ENCODE peak calls at places on chromosomes 2 and 18, in four cellular contexts. V is HepG2, C is HCT116, Q is Panc1. Z is an unnamed sample.

GRCh38 chr2:240995041-240995960 is 3.1 kb upstream of the SNED1 start:
- DNase-seq in V (no peak), C (no peak), Q (no peak), Z (no peak)

GRCh38 chr18:54622084-54622483 is 31.0 kb downstream of the DYNAP start:
- DNase-seq in V (no peak), Q (no peak), C (no peak), Z (no peak)

GRCh38 chr2:23599006-23599405 is 214.0 kb downstream of the KLHL29 start:
- DNase-seq in C (no peak), V (no peak), Q (no peak), Z (no peak)

GRCh38 chr2:214731008-214731407 is 78.5 kb downstream of the BARD1 start:
- DNase-seq in V (no peak), C (no peak), Q (no peak), Z (no peak)

GRCh38 chr2:216115224-216115582 is 6.1 kb downstream of the XRCC5 start:
- DNase-seq in C (no peak), Q (no peak), V (no peak), Z (peak; percentile 20)

GRCh38 chr2:54641988-54642387 is 81.5 kb upstream of the EML6 start:
- DNase-seq in Q (no peak), C (no peak), V (no peak), Z (no peak)

GRCh38 chr2:9740382-9741040 is 102.8 kb upstream of the TAF1B start:
- DNase-seq in C (no peak), V (no peak), Q (no peak), Z (no peak)

GRCh38 chr2:173711816-173712215 is 253.4 kb downstream of the SP3 start:
- DNase-seq in C (no peak), V (no peak), Q (no peak), Z (no peak)

GRCh38 chr18:32378705-32379104 is 92.0 kb downstream of the GAREM1 start:
- DNase-seq in V (peak; percentile 66), C (no peak), Q (no peak), Z (no peak)

GRCh38 chr2:133200684-133201421 is 367.4 kb downstream of the NCKAP5 start:
- DNase-seq in V (no peak), C (peak; percentile 56), Q (peak; percentile 24), Z (no peak)

GRCh38 chr2:207233731-207234130 is 68.0 kb upstream of the KLF7 start:
- DNase-seq in Q (no peak), C (no peak), V (no peak), Z (no peak)

GRCh38 chr2:118442949-118443348 is 354.7 kb downstream of the INSIG2 start:
- DNase-seq in C (no peak), V (no peak), Q (no peak), Z (no peak)

GRCh38 chr18:35456181-35456850 is 41.4 kb downstream of the INO80C start:
- DNase-seq in C (peak; percentile 26), Q (no peak), V (no peak), Z (no peak)

GRCh38 chr2:147076634-147077033 is 768.2 kb upstream of the ACVR2A start:
- DNase-seq in Q (no peak), C (no peak), V (no peak), Z (no peak)

GRCh38 chr2:213187833-213188532 is 36.6 kb upstream of the IKZF2 start:
- DNase-seq in C (no peak), Q (no peak), V (peak; percentile 84), Z (no peak)

GRCh38 chr2:27123302-27124150 is at the start of gene ABHD1:
- DNase-seq in V (peak; percentile 59), C (no peak), Q (no peak), Z (no peak)

GRCh38 chr2:172693037-172693436 is 42.6 kb upstream of the RAPGEF4 start:
- DNase-seq in Q (peak; percentile 94), C (peak; percentile 91), V (peak; percentile 28), Z (peak; percentile 73)

GRCh38 chr2:38540580-38541290 is 62.0 kb downstream of the HNRNPLL start:
- DNase-seq in Q (no peak), V (no peak), C (no peak), Z (no peak)

GRCh38 chr2:113219092-113219441 is 45.3 kb downstream of the PSD4 start:
- DNase-seq in Q (no peak), V (no peak), C (no peak), Z (no peak)

GRCh38 chr2:233034091-233034882 is 1.8 kb downstream of the NEU2 start:
- DNase-seq in Q (no peak), C (no peak), V (no peak), Z (no peak)

GRCh38 chr18:62716679-62717058 is 1.3 kb downstream of the PHLPP1 start:
- DNase-seq in Q (no peak), C (no peak), V (no peak), Z (peak; percentile 59)

GRCh38 chr2:220279372-220279771 is 651.9 kb downstream of the SLC4A3 start:
- DNase-seq in C (peak; percentile 29), Q (no peak), V (no peak), Z (no peak)

GRCh38 chr2:43169091-43169936 is 57.1 kb downstream of the ZFP36L2 start:
- DNase-seq in V (no peak), C (no peak), Q (no peak), Z (peak; percentile 87)

GRCh38 chr2:50515638-50516037 is 516.3 kb downstream of the NRXN1 start:
- DNase-seq in C (no peak), Q (no peak), V (no peak), Z (no peak)

GRCh38 chr2:241741016-241741415 is 6.6 kb downstream of the D2HGDH start:
- DNase-seq in C (no peak), V (no peak), Q (no peak), Z (peak; percentile 78)

GRCh38 chr2:176293334-176293733 is 24.1 kb downstream of the MTX2 start:
- DNase-seq in Q (no peak), C (no peak), V (no peak), Z (no peak)

GRCh38 chr18:58861353-58861752 is 3.3 kb upstream of the ZNF532 start:
- DNase-seq in C (no peak), Q (no peak), V (no peak), Z (no peak)

GRCh38 chr2:231037202-231037730 is at the start of gene C2orf72:
- DNase-seq in V (no peak), C (no peak), Q (no peak), Z (no peak)

GRCh38 chr2:86195055-86195807 is at the start of gene IMMT:
- DNase-seq in Q (peak; percentile 97), V (peak; percentile 97), C (peak; percentile 91), Z (peak; percentile 96)
- TF ChIP-seq REST in Q (no peak), V (no peak), C (no peak), Z (peak; percentile 64)

GRCh38 chr18:703660-704018 is 8.8 kb downstream of the ENOSF1 start:
- DNase-seq in C (no peak), Q (peak; percentile 15), V (no peak), Z (no peak)
- TF ChIP-seq REST in C (no peak), Q (no peak), V (no peak), Z (no peak)

GRCh38 chr2:105490204-105490603 is 91.4 kb upstream of the FHL2 start:
- DNase-seq in V (no peak), C (no peak), Q (no peak), Z (no peak)
- TF ChIP-seq REST in V (no peak), C (no peak), Q (no peak), Z (no peak)

GRCh38 chr2:47346107-47346506 is 56.8 kb upstream of the MSH2 start:
- DNase-seq in V (no peak), C (no peak), Q (no peak), Z (no peak)

GRCh38 chr2:47345584-47345913 is 57.4 kb upstream of the MSH2 start:
- DNase-seq in V (peak; percentile 48), Q (no peak), C (no peak), Z (no peak)

GRCh38 chr2:47346669-47347068 is 56.3 kb upstream of the MSH2 start:
- DNase-seq in Q (no peak), V (no peak), C (no peak), Z (no peak)

GRCh38 chr2:47339745-47340541 is 63.0 kb upstream of the MSH2 start:
- DNase-seq in C (peak; percentile 92), V (peak; percentile 58), Q (no peak), Z (no peak)

DNA sequence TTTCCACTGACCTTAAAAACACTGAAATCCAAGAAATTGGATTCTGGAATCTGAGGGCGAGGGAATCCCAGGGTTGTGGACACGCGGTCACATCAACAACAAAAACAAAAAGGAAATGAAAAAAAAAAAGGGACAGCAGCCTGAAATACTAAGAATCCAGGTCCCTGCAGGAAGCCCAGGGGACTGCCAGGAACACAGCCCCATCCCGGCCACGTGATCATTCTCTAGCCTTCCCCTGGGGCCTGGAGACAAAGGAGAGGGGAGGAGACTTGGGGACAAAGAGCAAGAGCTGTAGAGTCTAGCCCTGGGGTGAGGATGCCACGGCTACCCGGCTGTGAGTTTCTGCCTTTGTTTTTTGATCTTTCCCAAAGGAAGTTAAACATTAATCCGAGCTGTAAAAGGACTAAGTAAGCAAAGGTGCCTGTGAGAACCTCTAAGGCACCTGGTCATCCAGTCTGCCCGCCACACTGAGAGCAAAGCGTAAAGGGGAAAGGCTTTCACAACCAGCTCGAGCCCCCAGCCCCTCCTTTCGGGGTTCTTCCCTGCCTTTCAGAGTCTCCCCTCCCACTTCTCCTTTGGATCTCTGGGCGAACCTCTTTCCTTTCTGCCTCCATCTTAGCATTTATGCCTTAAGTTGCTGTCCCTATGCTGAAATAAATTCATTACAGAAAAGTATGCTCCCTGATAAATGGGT is 57.9 kb upstream of the MSH2 start:
- DNase-seq in C (peak; percentile 86), V (peak; percentile 100), Q (no peak), Z (no peak)
- TF ChIP-seq REST in C (no peak), V (peak; percentile 72), Q (peak; percentile 51), Z (no peak)

DNA sequence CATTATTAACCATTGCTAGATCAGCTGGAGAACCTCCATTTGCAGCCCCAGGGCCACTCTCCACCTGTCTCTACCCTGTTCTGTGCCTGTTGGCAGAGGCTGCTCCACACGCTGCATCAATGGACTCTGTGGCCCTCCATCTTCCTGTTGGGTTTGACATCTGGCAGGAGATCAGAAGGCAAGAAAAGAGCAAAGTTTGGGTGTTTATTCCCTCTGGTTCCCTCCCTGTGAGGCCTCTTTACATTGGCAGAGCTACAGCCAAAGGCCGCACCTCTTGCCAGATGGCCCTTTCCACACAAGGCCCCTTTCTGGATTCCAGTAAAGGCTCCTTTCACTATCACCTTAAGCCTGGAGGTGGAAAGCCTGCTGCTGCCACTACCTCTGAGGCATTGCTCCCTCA is 110.9 kb upstream of the RND3 start:
- DNase-seq in V (no peak), C (no peak), Q (no peak), Z (no peak)
- TF ChIP-seq REST in V (no peak), C (no peak), Q (no peak), Z (no peak)

DNA sequence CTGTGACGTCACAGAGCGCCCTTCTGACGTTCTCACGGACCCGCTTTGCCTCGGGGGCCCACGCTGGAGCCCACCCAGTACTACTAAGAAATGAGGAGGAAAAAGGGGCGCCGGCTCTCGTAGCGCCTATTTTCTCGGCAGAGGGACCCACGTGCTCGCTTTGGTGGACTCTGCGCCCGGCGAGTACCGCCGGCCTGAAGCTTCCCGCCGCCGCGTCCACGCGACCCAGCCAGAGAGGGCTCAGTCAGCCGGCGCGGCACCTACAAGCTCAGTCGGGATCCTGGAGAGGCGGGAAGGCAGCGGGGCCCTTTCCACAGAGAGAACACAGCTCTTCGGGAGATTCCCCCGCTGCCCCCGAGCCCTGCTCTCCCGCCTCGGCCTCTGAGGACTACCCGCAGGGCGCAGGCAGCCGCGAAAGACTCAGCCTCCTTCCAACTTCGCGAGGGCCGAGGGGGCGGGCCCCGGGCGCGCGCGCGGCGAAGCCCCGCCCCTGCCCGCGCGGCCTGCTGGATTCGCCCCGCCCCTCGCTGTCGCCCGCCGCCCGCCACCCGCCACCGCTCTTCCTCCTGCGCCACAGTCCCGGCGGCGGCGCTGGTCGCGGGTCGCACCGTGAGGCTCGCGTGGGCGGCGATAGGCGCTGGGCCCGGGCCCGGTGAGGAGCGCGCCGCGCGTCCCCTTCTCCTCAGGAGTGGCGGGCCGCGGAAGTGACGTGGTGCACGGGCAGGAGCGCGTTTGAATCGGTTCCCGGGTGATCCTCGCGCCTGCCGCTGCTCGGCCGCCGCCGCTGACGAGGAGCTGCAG is at the start of gene SMCHD1:
- DNase-seq in V (peak; percentile 59), C (peak; percentile 37), Q (no peak), Z (peak; percentile 79)
- TF ChIP-seq REST in V (peak; percentile 14), C (no peak), Q (no peak), Z (peak; percentile 67)

Z was measured in HL-60.